ENCODE peak calls at places on chromosomes 12 and 14, in ten cellular contexts. P is left ventricle myocardium inferior; T is NCI-H2029; O is NCI-H2081; H is T-helper 2 cell; W is activated naive CD4-positive, alpha-beta T cell; G is stimulated activated CD4-positive, alpha-beta T cell treated with anti-CD3 and anti-CD28 coated beads, Interleukin-2, amount 100 ng/mL, for 48 hours; D is Caco-2; Z is dorsolateral prefrontal cortex; R is stimulated activated CD8-positive, alpha-beta memory T cell treated with anti-CD3 and anti-CD28 coated beads, Interleukin-15, amount 100 ng/mL, for 24 hours. C is an unnamed sample.

GRCh38 chr12:124506145-124506831 is 61.1 kb downstream of the NCOR2 start:
- DNase-seq in P (peak), T (peak), O (peak), H (no peak), W (no peak), G (no peak), D (no peak), Z (no peak), R (no peak), C (no peak)

GRCh38 chr12:1351926-1352325 is 242.5 kb downstream of the FBXL14 start:
- DNase-seq in P (no peak), T (no peak), O (no peak), H (no peak), W (no peak), G (no peak), D (no peak), Z (no peak), R (no peak), C (no peak)

GRCh38 chr12:130948751-130949150 is 5.0 kb upstream of the ADGRD1 start:
- DNase-seq in P (no peak), T (no peak), O (no peak), H (no peak), W (no peak), G (no peak), D (no peak), Z (no peak), R (no peak), C (no peak)

GRCh38 chr14:101195309-101195724 is 291.8 kb upstream of the RTL1 start:
- DNase-seq in P (no peak), T (no peak), O (no peak), H (no peak), W (no peak), G (no peak), D (no peak), Z (no peak), R (no peak), C (no peak)

GRCh38 chr14:61561144-61561543 is 134.2 kb upstream of the HIF1A start:
- DNase-seq in P (no peak), T (no peak), O (no peak), H (no peak), W (no peak), G (no peak), D (no peak), Z (no peak), R (no peak), C (no peak)

GRCh38 chr12:90036641-90037040 is 328.0 kb upstream of the ATP2B1 start:
- DNase-seq in P (no peak), T (no peak), O (no peak), H (no peak), W (no peak), G (no peak), D (no peak), Z (no peak), R (no peak), C (no peak)

GRCh38 chr14:103994535-103995184 is 52.3 kb upstream of the RD3L start:
- DNase-seq in P (no peak), T (no peak), O (no peak), H (no peak), W (no peak), G (no peak), D (no peak), Z (no peak), R (no peak), C (no peak)

GRCh38 chr12:95608252-95609033 is 57.2 kb upstream of the USP44 start:
- DNase-seq in P (peak), T (peak), O (peak), H (no peak), W (no peak), G (no peak), D (no peak), Z (peak), R (no peak), C (no peak)

GRCh38 chr14:60724080-60724618 is at the start of gene SIX4:
- DNase-seq in P (peak), T (peak), O (peak), H (no peak), W (no peak), G (no peak), D (peak), Z (peak), R (no peak), C (peak)

GRCh38 chr14:23643533-23644194 is 7.5 kb downstream of the DHRS2 start:
- DNase-seq in P (no peak), T (no peak), O (no peak), H (no peak), W (no peak), G (no peak), D (no peak), Z (no peak), R (no peak), C (no peak)

GRCh38 chr12:57765003-57765697 is 1.7 kb downstream of the CYP27B1 start:
- DNase-seq in P (peak), T (no peak), O (peak), H (no peak), W (peak), G (no peak), D (peak), Z (no peak), R (no peak), C (peak)

GRCh38 chr14:102155150-102155549 is 15.5 kb downstream of the WDR20 start:
- DNase-seq in P (no peak), T (no peak), O (no peak), H (no peak), W (no peak), G (no peak), D (no peak), Z (no peak), R (no peak), C (no peak)

GRCh38 chr14:71672596-71672995 is 259.6 kb upstream of the RGS6 start:
- DNase-seq in P (no peak), T (no peak), O (no peak), H (no peak), W (no peak), G (no peak), D (no peak), Z (no peak), R (no peak), C (no peak)

GRCh38 chr14:102622262-102622885 is 29.9 kb downstream of the RCOR1 start:
- DNase-seq in P (no peak), T (no peak), O (no peak), H (no peak), W (no peak), G (peak), D (no peak), Z (no peak), R (no peak), C (no peak)

GRCh38 chr12:116532428-116532827 is 26.8 kb upstream of the MAP1LC3B2 start:
- DNase-seq in P (no peak), T (no peak), O (no peak), H (no peak), W (no peak), G (no peak), D (no peak), Z (no peak), R (no peak), C (no peak)

GRCh38 chr12:59149995-59150642 is 229.8 kb upstream of the LRIG3 start:
- DNase-seq in P (no peak), T (peak), O (peak), H (no peak), W (no peak), G (no peak), D (no peak), Z (no peak), R (no peak), C (peak)

GRCh38 chr12:50415899-50416479 is 15.3 kb downstream of the LARP4 start:
- DNase-seq in P (no peak), T (no peak), O (no peak), H (no peak), W (no peak), G (no peak), D (no peak), Z (no peak), R (no peak), C (no peak)

GRCh38 chr12:75976913-75977312 is 54.7 kb downstream of the PHLDA1 start:
- DNase-seq in P (no peak), T (no peak), O (no peak), H (no peak), W (no peak), G (no peak), D (no peak), Z (no peak), R (no peak), C (no peak)

GRCh38 chr12:131157739-131158138 is 204.0 kb downstream of the ADGRD1 start:
- DNase-seq in P (no peak), T (no peak), O (no peak), H (no peak), W (no peak), G (no peak), D (no peak), Z (no peak), R (no peak), C (no peak)

GRCh38 chr14:53953002-53953827 is 3.4 kb downstream of the BMP4 start:
- DNase-seq in P (peak), T (no peak), O (no peak), H (no peak), W (no peak), G (no peak), D (peak), Z (peak), R (no peak), C (peak)

GRCh38 chr14:35362911-35363374 is 41.6 kb downstream of the NFKBIA start:
- DNase-seq in P (no peak), T (no peak), O (no peak), H (no peak), W (no peak), G (no peak), D (no peak), Z (no peak), R (no peak), C (no peak)

GRCh38 chr12:46494424-46494823 is 121.9 kb upstream of the SLC38A2 start:
- DNase-seq in P (no peak), T (no peak), O (no peak), H (no peak), W (no peak), G (no peak), D (no peak), Z (no peak), R (no peak), C (no peak)

GRCh38 chr14:32200368-32201195 is 1.3 kb upstream of the RNU6-7 start:
- DNase-seq in P (no peak), T (no peak), O (no peak), H (no peak), W (no peak), G (no peak), D (no peak), Z (no peak), R (no peak), C (no peak)

GRCh38 chr14:48398675-48399282 is 723.4 kb upstream of the MDGA2 start:
- DNase-seq in P (no peak), T (peak), O (peak), H (no peak), W (no peak), G (no peak), D (no peak), Z (no peak), R (no peak), C (peak)

GRCh38 chr12:51254592-51254991 is 15.6 kb downstream of the SMAGP start:
- DNase-seq in P (no peak), T (no peak), O (no peak), H (no peak), W (no peak), G (no peak), D (no peak), Z (no peak), R (no peak), C (no peak)

GRCh38 chr14:105053421-105053820 is 11.8 kb downstream of the GPR132 start:
- DNase-seq in P (no peak), T (no peak), O (no peak), H (no peak), W (no peak), G (no peak), D (no peak), Z (no peak), R (no peak), C (no peak)

GRCh38 chr12:123069436-123070266 is 81.2 kb downstream of the PITPNM2 start:
- DNase-seq in P (no peak), T (no peak), O (no peak), H (no peak), W (no peak), G (no peak), D (no peak), Z (no peak), R (no peak), C (no peak)

GRCh38 chr12:41564816-41565215 is 376.7 kb downstream of the PDZRN4 start:
- DNase-seq in P (no peak), T (no peak), O (no peak), H (no peak), W (no peak), G (no peak), D (no peak), Z (no peak), R (no peak), C (no peak)

GRCh38 chr14:47276931-47277330 is 398.5 kb downstream of the MDGA2 start:
- DNase-seq in P (no peak), T (no peak), O (no peak), H (no peak), W (no peak), G (no peak), D (no peak), Z (no peak), R (no peak), C (no peak)

GRCh38 chr12:10615532-10615931 is 2.1 kb upstream of the MAGOHB start:
- DNase-seq in P (no peak), T (no peak), O (no peak), H (no peak), W (no peak), G (no peak), D (no peak), Z (no peak), R (no peak), C (no peak)

GRCh38 chr12:62581288-62582064 is 114.8 kb downstream of the MON2 start:
- DNase-seq in P (peak), T (peak), O (peak), H (no peak), W (no peak), G (no peak), D (no peak), Z (no peak), R (no peak), C (no peak)

GRCh38 chr12:116366824-116367223 is 89.3 kb upstream of the MED13L start:
- DNase-seq in P (no peak), T (peak), O (no peak), H (no peak), W (no peak), G (no peak), D (no peak), Z (no peak), R (no peak), C (no peak)

GRCh38 chr12:6345319-6346071 is 3.6 kb upstream of the TNFRSF1A start:
- DNase-seq in P (no peak), T (no peak), O (no peak), H (no peak), W (no peak), G (no peak), D (peak), Z (no peak), R (no peak), C (no peak)

C was measured in nephron progenitor cell.